ENCODE peak calls at places on chromosomes 7 and 10, in six cellular contexts. V is H9, P is IMR-90, G is neuronal stem cell, E is mesenchymal stem cell, D is H1. R is an unnamed sample.

GRCh38 chr10:132225073-132225848 is 38.5 kb downstream of the DPYSL4 start:
- DNase-seq in V (no peak), P (no peak), G (no peak), E (no peak), D (no peak), R (no peak)

GRCh38 chr10:126013489-126014281 is 117.3 kb downstream of the FANK1 start:
- DNase-seq in V (peak), P (peak), G (no peak), E (peak), D (peak), R (no peak)

GRCh38 chr10:127906548-127907377 is at the start of gene PTPRE:
- DNase-seq in V (peak), P (peak), G (peak), E (peak), D (peak), R (peak)

GRCh38 chr10:29886299-29886698 is 173.1 kb downstream of the JCAD start:
- DNase-seq in V (no peak), P (no peak), G (no peak), E (no peak), D (no peak), R (no peak)

GRCh38 chr10:108696792-108697477 is 1226.4 kb downstream of the XPNPEP1 start:
- DNase-seq in V (no peak), P (no peak), G (no peak), E (no peak), D (no peak), R (no peak)

GRCh38 chr7:155694846-155695245 is 50.4 kb downstream of the RBM33 start:
- DNase-seq in V (no peak), P (peak), G (no peak), E (peak), D (no peak), R (no peak)

GRCh38 chr10:52316005-52316404 is 1.9 kb downstream of the DKK1 start:
- DNase-seq in V (no peak), P (peak), G (no peak), E (peak), D (no peak), R (no peak)

GRCh38 chr7:99560834-99561734 is 2.6 kb downstream of the ZNF655 start:
- DNase-seq in V (no peak), P (no peak), G (no peak), E (no peak), D (no peak), R (no peak)

GRCh38 chr7:127349881-127350280 is 42.6 kb downstream of the ZNF800 start:
- DNase-seq in V (no peak), P (no peak), G (no peak), E (no peak), D (no peak), R (peak)

GRCh38 chr7:152335900-152336571 is 99.8 kb downstream of the KMT2C start:
- DNase-seq in V (no peak), P (no peak), G (no peak), E (peak), D (no peak), R (no peak)

GRCh38 chr10:4733843-4734224 is 92.2 kb upstream of the AKR1E2 start:
- DNase-seq in V (no peak), P (no peak), G (no peak), E (no peak), D (no peak), R (no peak)

GRCh38 chr10:75038335-75038734 is 73.1 kb upstream of the SAMD8 start:
- DNase-seq in V (no peak), P (peak), G (no peak), E (peak), D (no peak), R (no peak)

GRCh38 chr10:123087786-123088185 is 48.0 kb upstream of the HMX3 start:
- DNase-seq in V (no peak), P (no peak), G (no peak), E (no peak), D (no peak), R (no peak)

GRCh38 chr7:84913731-84914130 is 273.1 kb downstream of the SEMA3D start:
- DNase-seq in V (no peak), P (peak), G (no peak), E (peak), D (no peak), R (no peak)

GRCh38 chr10:48556065-48556464 is 48.8 kb downstream of the ARHGAP22 start:
- DNase-seq in V (no peak), P (no peak), G (no peak), E (no peak), D (no peak), R (no peak)

GRCh38 chr7:8549043-8549442 is 115.6 kb downstream of the NXPH1 start:
- DNase-seq in V (no peak), P (no peak), G (no peak), E (no peak), D (no peak), R (no peak)

GRCh38 chr7:99278180-99278579 is 5.5 kb downstream of the MYH16 start:
- DNase-seq in V (no peak), P (no peak), G (no peak), E (no peak), D (no peak), R (no peak)

GRCh38 chr10:129689681-129690080 is 222.6 kb downstream of the MGMT start:
- DNase-seq in V (no peak), P (no peak), G (no peak), E (no peak), D (no peak), R (no peak)

GRCh38 chr7:1532456-1533254 is 2.2 kb downstream of the MAFK start:
- DNase-seq in V (no peak), P (peak), G (no peak), E (peak), D (no peak), R (peak)

GRCh38 chr10:42367532-42368230 is 270.7 kb downstream of the ZNF33B start:
- DNase-seq in V (no peak), P (peak), G (peak), E (no peak), D (no peak), R (peak)

GRCh38 chr7:1911571-1911970 is 241.5 kb downstream of the ELFN1 start:
- DNase-seq in V (no peak), P (no peak), G (no peak), E (no peak), D (no peak), R (no peak)

GRCh38 chr10:17257466-17258321 is 29.7 kb downstream of the VIM start:
- DNase-seq in V (peak), P (peak), G (peak), E (peak), D (no peak), R (peak)

GRCh38 chr7:10536561-10536960 is 437.1 kb upstream of the PHF14 start:
- DNase-seq in V (no peak), P (no peak), G (no peak), E (no peak), D (no peak), R (no peak)

GRCh38 chr7:35605760-35606159 is 89.2 kb downstream of the HERPUD2 start:
- DNase-seq in V (no peak), P (peak), G (no peak), E (peak), D (no peak), R (no peak)

GRCh38 chr7:99540542-99540941 is 11.4 kb downstream of the FAM200A start:
- DNase-seq in V (no peak), P (no peak), G (no peak), E (no peak), D (no peak), R (no peak)

GRCh38 chr7:132110692-132111091 is 465.6 kb downstream of the PLXNA4 start:
- DNase-seq in V (no peak), P (no peak), G (no peak), E (no peak), D (no peak), R (no peak)

GRCh38 chr10:24208661-24209420 is at the start of gene KIAA1217:
- DNase-seq in V (peak), P (peak), G (peak), E (peak), D (no peak), R (peak)

GRCh38 chr7:2209146-2209960 is 23.4 kb downstream of the MAD1L1 start:
- DNase-seq in V (peak), P (peak), G (peak), E (peak), D (peak), R (no peak)

GRCh38 chr7:44148961-44149550 is 7.9 kb upstream of the MYL7 start:
- DNase-seq in V (peak), P (no peak), G (no peak), E (no peak), D (no peak), R (no peak)

GRCh38 chr7:12951397-12951801 is 264.0 kb downstream of the ARL4A start:
- DNase-seq in V (no peak), P (peak), G (no peak), E (peak), D (no peak), R (no peak)

GRCh38 chr10:24503627-24504320 is 219.9 kb downstream of the ARHGAP21 start:
- DNase-seq in V (peak), P (peak), G (peak), E (peak), D (peak), R (peak)

GRCh38 chr7:24381919-24382505 is 98.0 kb downstream of the NPY start:
- DNase-seq in V (no peak), P (no peak), G (no peak), E (peak), D (no peak), R (peak)

GRCh38 chr7:43649755-43650274 is 66.9 kb downstream of the STK17A start:
- DNase-seq in V (no peak), P (peak), G (no peak), E (peak), D (no peak), R (no peak)

GRCh38 chr7:76193478-76193877 is 8.2 kb upstream of the SRRM3 start:
- DNase-seq in V (no peak), P (no peak), G (no peak), E (no peak), D (no peak), R (no peak)

GRCh38 chr7:33539198-33539597 is 366.1 kb upstream of the BMPER start:
- DNase-seq in V (no peak), P (no peak), G (no peak), E (no peak), D (no peak), R (no peak)

GRCh38 chr10:110898391-110898790 is 20.6 kb downstream of the BBIP1 start:
- DNase-seq in V (no peak), P (peak), G (no peak), E (no peak), D (no peak), R (no peak)

GRCh38 chr10:93271347-93271746 is 197.7 kb downstream of the CYP26A1 start:
- DNase-seq in V (no peak), P (no peak), G (no peak), E (no peak), D (no peak), R (no peak)
- H3K14ac ChIP-seq in V (no peak), P (no peak), G (no peak), E (no peak), D (no peak), R (no peak)

GRCh38 chr10:79050896-79051555 is 17.7 kb upstream of the ZMIZ1 start:
- DNase-seq in V (no peak), P (no peak), G (no peak), E (no peak), D (no peak), R (no peak)
- H2AK5ac ChIP-seq in V (no peak), P (no peak), G (peak), E (peak), D (no peak), R (no peak)

DNA sequence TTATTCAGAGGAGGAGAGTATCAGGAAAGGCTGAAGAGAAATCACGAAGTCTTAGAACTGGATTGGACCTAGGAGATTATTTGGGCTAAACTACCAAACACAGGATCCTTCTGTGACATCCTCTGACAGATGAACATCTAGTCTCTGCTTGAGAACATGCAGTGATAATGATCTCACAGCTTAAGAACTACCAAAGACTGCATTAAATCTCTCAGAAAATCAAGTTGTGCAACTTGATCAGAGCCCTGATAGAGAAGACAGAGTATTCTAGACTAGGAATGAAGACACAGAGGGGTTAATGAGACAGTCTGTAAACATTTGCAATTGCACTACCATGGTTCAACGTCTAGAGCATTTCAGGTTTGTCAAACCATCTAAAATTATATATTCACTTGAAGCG is 37.1 kb upstream of the AGBL3 start:
- DNase-seq in V (no peak), P (no peak), G (no peak), E (peak), D (no peak), R (peak)
- H2BK5ac ChIP-seq in V (no peak), P (peak), G (no peak), E (no peak), D (no peak), R (no peak)

DNA sequence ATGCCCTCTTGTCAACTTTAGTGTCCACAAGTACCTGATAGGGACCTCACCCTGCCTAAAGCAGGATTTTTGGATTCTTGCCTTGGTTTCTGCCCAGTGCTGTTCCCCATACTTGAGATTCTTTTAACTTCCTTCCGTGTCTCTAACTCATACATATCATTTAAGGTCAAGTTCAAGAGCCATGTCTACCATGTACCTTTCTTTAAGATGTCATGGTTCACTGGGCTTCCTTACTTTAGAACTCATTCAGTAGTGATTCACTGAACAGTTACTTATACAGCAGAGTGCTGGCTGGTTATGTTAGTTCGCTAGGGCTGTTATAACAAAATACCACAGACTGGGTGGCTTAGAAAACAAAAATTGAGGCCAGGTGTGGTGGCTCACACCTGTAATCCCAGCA is 5.0 kb upstream of the CFAP58 start:
- DNase-seq in V (no peak), P (no peak), G (no peak), E (no peak), D (no peak), R (no peak)
- H3K14ac ChIP-seq in V (no peak), P (no peak), G (no peak), E (no peak), D (no peak), R (no peak)

DNA sequence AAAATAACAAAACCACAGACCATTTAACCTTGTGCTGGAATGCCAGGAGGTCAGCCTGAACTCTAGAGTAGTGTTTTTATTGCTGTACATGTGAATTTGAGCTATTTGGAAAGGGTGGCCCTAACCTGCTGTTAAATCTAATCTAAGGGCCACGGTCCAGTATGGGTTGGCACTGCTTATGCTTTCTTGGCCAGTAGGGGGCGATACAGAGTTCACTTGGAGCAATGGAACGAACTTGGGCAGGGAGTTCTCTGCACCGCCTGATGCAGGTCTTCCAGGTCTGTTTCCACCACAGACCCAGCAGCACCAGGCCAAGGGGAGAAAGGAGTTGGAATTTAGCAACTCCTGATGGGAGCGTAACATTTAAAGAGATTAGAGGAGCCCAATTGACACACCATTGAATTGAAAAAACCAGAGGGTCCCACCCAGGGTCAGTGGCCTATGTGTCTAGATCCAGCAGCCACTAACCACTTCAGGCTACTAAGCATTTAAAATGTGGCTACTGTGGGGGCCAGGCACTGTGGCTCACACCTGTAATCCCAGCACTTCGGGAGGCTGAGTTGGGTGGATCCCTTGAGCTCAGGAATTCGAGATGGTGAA is 75.7 kb upstream of the EFCAB10 start:
- DNase-seq in V (peak), P (no peak), G (no peak), E (no peak), D (no peak), R (peak)
- H2AK5ac ChIP-seq in V (no peak), P (no peak), G (no peak), E (no peak), D (no peak), R (no peak)

GRCh38 chr7:90835861-90836260 is 239.7 kb downstream of the CDK14 start:
- DNase-seq in V (no peak), P (no peak), G (no peak), E (no peak), D (no peak), R (no peak)
- H2BK5ac ChIP-seq in V (no peak), P (no peak), G (no peak), E (no peak), D (no peak), R (no peak)